ENCODE peak calls at places on chromosomes 6 and 20, in seven cellular contexts. G is uterus, H is left lung, B is mesendoderm, X is tibial artery, D is prostate gland, C is A549. I is an unnamed sample.

GRCh38 chr20:49052334-49052733 is 6.2 kb downstream of the CSE1L start:
- DNase-seq in G (no peak), H (no peak), B (peak; percentile 56), X (no peak), D (no peak), C (no peak), I (no peak)

GRCh38 chr6:125984311-125984710 is 2.0 kb upstream of the TRMT11 start:
- DNase-seq in G (no peak), H (no peak), B (no peak), X (no peak), D (no peak), C (no peak), I (no peak)

GRCh38 chr20:47985092-47985850 is 200.0 kb upstream of the SULF2 start:
- DNase-seq in G (no peak), H (peak; percentile 70), B (peak; percentile 64), X (no peak), D (no peak), C (peak; percentile 22), I (no peak)

GRCh38 chr6:99138445-99138844 is 190.7 kb upstream of the FBXL4 start:
- DNase-seq in G (no peak), H (no peak), B (no peak), X (no peak), D (no peak), C (no peak), I (no peak)

GRCh38 chr20:64261138-64261537 is 5.6 kb downstream of the PCMTD2 start:
- DNase-seq in G (peak; percentile 68), H (no peak), B (peak; percentile 71), X (no peak), D (no peak), C (no peak), I (peak; percentile 29)

GRCh38 chr20:48686238-48687096 is 141.3 kb downstream of the PREX1 start:
- DNase-seq in G (peak; percentile 25), H (no peak), B (no peak), X (peak; percentile 90), D (peak; percentile 41), C (no peak), I (no peak)

GRCh38 chr6:27795697-27796494 is 116.3 kb downstream of the OR2B2 start:
- DNase-seq in G (peak; percentile 74), H (no peak), B (peak; percentile 95), X (no peak), D (peak; percentile 89), C (peak; percentile 36), I (no peak)

GRCh38 chr20:59120919-59121318 is 42.7 kb upstream of the ZNF831 start:
- DNase-seq in G (no peak), H (no peak), B (no peak), X (no peak), D (no peak), C (no peak), I (no peak)

GRCh38 chr6:147040041-147040440 is 164.2 kb upstream of the STXBP5 start:
- DNase-seq in G (no peak), H (no peak), B (no peak), X (no peak), D (no peak), C (no peak), I (no peak)

GRCh38 chr20:8964944-8965562 is 103.8 kb upstream of the PLCB4 start:
- DNase-seq in G (no peak), H (no peak), B (peak; percentile 10), X (no peak), D (no peak), C (no peak), I (no peak)

GRCh38 chr6:30150671-30151395 is 10.2 kb downstream of the TRIM10 start:
- DNase-seq in G (no peak), H (no peak), B (no peak), X (no peak), D (no peak), C (no peak), I (no peak)

GRCh38 chr20:14830899-14831298 is 493.5 kb upstream of the FLRT3 start:
- DNase-seq in G (no peak), H (no peak), B (no peak), X (no peak), D (no peak), C (no peak), I (no peak)

GRCh38 chr6:138914701-138915100 is 73.4 kb downstream of the REPS1 start:
- DNase-seq in G (no peak), H (no peak), B (no peak), X (no peak), D (no peak), C (no peak), I (no peak)

GRCh38 chr20:10647471-10647870 is 26.3 kb downstream of the JAG1 start:
- DNase-seq in G (peak; percentile 11), H (no peak), B (peak; percentile 89), X (peak; percentile 68), D (no peak), C (no peak), I (peak; percentile 60)

GRCh38 chr6:42131531-42131930 is 10.9 kb downstream of the C6orf132 start:
- DNase-seq in G (no peak), H (no peak), B (no peak), X (no peak), D (no peak), C (no peak), I (no peak)

GRCh38 chr6:35465646-35466045 is 2.6 kb upstream of the RPL10A start:
- DNase-seq in G (no peak), H (no peak), B (no peak), X (no peak), D (no peak), C (no peak), I (no peak)

GRCh38 chr6:35470663-35471120 is 2.5 kb downstream of the RPL10A start:
- DNase-seq in G (no peak), H (no peak), B (no peak), X (no peak), D (no peak), C (no peak), I (no peak)

GRCh38 chr6:35468980-35469710 is 944 bp downstream of the RPL10A start:
- DNase-seq in G (no peak), H (no peak), B (no peak), X (no peak), D (no peak), C (no peak), I (no peak)

GRCh38 chr6:35469711-35470662 is 1.8 kb downstream of the RPL10A start:
- DNase-seq in G (peak; percentile 63), H (no peak), B (peak; percentile 45), X (no peak), D (no peak), C (no peak), I (no peak)

DNA sequence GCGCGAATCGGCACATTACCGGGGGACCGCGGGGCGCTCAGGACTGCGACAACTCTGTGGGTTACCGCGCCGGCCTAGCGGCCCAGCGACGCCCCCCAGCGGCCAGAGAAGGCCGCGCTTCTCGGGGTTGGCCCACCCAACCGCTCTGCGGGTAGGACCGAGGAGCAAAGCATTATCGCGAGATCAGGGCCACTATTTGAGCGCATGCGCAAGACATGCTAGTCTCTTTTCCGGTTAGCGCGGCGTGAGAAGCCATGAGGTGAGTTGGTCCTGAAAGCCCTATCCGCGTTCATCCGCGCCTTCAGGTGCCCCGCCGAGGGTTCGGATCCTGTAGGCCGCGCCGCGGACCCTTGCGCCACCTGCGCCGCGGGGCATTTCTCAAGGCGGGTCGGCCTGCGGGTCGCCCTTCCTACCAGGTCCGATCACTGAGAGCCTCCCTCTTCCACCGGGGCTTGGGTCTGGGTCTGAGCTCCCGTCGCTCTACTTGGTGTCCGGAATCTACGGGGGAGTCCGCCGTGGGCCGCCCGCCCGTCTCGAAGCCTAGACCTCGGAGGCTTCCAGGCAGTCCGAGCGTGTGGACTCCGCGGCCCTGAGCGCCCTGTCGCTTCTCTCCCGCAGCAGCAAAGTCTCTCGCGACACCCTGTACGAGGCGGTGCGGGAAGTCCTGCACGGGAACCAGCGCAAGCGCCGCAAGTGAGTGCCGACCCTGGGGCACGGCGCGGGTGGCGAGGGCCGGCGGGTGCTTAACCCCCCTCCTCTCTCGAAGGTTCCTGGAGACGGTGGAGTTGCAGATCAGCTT is at the start of gene RPL10A:
- DNase-seq in G (peak; percentile 98), H (peak; percentile 96), B (peak; percentile 98), X (peak; percentile 98), D (peak; percentile 97), C (peak; percentile 73), I (peak; percentile 88)
- H3K4me3 ChIP-seq in G (peak within 1 kb of the TSS; percentile 71), H (peak within 1 kb of the TSS; percentile 90), B (peak within 1 kb of the TSS; percentile 50), X (peak within 1 kb of the TSS; percentile 80), D (peak within 1 kb of the TSS; percentile 77), C (peak within 1 kb of the TSS; percentile 99), I (peak within 1 kb of the TSS; percentile 94)

DNA sequence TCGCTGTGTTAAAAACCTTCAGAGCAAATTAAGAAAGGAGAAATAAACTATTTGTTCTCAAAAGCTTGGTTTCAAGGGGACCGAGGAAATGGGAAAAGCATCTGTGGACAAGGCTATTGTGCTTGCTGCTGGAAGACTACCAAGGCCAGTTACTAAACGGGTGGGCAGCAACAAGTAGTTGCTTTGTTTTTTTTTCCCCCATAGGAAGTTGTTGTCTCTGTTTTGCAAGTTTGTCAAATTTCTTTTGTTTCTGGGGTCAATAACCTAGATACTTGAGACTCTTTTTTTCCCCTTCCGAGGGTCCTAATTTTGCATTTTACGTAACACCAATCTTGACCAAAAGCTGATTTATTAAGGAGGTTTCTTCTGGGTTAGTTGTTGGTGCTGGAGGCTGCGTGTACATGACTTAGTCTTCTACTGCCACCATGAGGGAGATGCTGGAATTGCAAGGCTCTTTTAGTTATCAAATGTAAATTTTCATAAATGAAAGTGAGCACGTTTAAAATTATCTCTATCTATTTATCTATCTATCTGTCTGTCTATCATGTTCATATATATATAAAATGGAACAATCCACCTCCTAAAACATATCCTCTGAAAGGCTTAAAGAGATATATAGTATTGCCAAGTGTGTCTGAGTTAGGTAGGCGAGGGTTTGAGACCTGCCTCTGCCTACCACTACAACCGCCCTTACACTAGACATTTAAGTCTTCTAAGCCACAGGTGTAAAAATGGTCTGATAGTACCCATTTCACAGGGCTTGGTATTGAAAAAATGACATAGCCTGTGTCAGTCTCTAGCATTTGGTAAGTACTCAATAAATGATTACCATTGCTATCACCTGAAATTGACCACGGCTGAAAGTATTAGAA is 60.3 kb downstream of the GCLC start:
- DNase-seq in G (peak; percentile 85), H (no peak), B (peak; percentile 62), X (no peak), D (peak; percentile 82), C (no peak), I (peak; percentile 99)
- H3K27ac ChIP-seq in G (no peak overlapping the region), H (no peak overlapping the region), B (no peak overlapping the region), X (no peak overlapping the region), D (no peak overlapping the region), C (no peak overlapping the region), I (peak overlapping the region; percentile 57)

GRCh38 chr6:104539173-104539572 is 320.5 kb downstream of the HACE1 start:
- DNase-seq in G (no peak), H (no peak), B (no peak), X (no peak), D (no peak), C (no peak), I (no peak)
- H3K4me3 ChIP-seq in G (no peak overlapping the region), H (no peak overlapping the region), B (no peak overlapping the region), X (no peak overlapping the region), D (no peak overlapping the region), C (no peak overlapping the region), I (no peak overlapping the region)

GRCh38 chr6:5765141-5765760 is 241.5 kb downstream of the NRN1 start:
- DNase-seq in G (no peak), H (no peak), B (no peak), X (peak; percentile 76), D (no peak), C (no peak), I (no peak)
- H3K27ac ChIP-seq in G (no peak overlapping the region), H (no peak overlapping the region), B (no peak overlapping the region), X (peak overlapping the region; percentile 85), D (no peak overlapping the region), C (no peak overlapping the region), I (peak overlapping the region; percentile 47)

DNA sequence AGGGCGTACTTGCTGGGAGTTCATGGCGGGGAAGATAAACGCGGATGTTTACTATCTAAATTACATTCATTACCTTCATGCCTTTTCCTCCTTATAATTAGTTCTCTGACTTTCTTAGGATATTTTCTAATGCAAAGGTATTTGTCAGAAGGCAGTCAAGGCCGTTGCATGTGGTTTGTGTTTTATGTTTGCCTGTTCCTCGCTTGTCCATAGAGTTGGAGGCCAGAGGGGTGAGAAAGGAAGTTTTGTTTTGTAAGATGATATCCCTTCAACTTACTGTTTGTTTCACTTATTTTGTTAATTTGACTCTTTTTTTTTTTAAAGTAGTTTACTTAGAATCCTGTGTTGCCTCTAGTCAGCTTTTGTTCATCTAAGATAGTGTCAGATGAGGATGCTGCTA is 4.0 kb upstream of the CCN2 start:
- DNase-seq in G (no peak), H (no peak), B (no peak), X (no peak), D (no peak), C (no peak), I (no peak)
- H3K4me3 ChIP-seq in G (peak overlapping the region; percentile 1), H (no peak overlapping the region), B (no peak overlapping the region), X (peak overlapping the region; percentile 22), D (no peak overlapping the region), C (no peak overlapping the region), I (no peak overlapping the region)